ENCODE peak calls at places on chromosomes 3 and 15, in four cellular contexts. Y is K562, A is HepG2, O is H1. H is an unnamed sample. For H3K79me2, the result is how much of the 10 kb centered on the place peaks cover.

GRCh38 chr3:15872807-15873206 is 75.0 kb upstream of the ANKRD28 start:
- DNase-seq in Y (no peak), A (no peak), O (no peak), H (no peak)

GRCh38 chr3:33139996-33140395 is 26.2 kb downstream of the CRTAP start:
- DNase-seq in Y (no peak), A (no peak), O (no peak), H (no peak)

GRCh38 chr3:71978150-71978721 is 193.3 kb upstream of the PROK2 start:
- DNase-seq in Y (no peak), A (no peak), O (no peak), H (peak)

GRCh38 chr15:42921049-42921731 is 612 bp upstream of the TTBK2 start:
- DNase-seq in Y (no peak), A (no peak), O (no peak), H (peak)

GRCh38 chr3:62605413-62606068 is 232.2 kb upstream of the FEZF2 start:
- DNase-seq in Y (no peak), A (no peak), O (no peak), H (no peak)

GRCh38 chr3:106342386-106342785 is 473.6 kb upstream of the CBLB start:
- DNase-seq in Y (no peak), A (no peak), O (no peak), H (no peak)

GRCh38 chr3:58271901-58272501 is 34.0 kb upstream of the RPP14 start:
- DNase-seq in Y (no peak), A (no peak), O (no peak), H (no peak)

GRCh38 chr15:62063851-62064635 is 2.7 kb upstream of the C2CD4A start:
- DNase-seq in Y (no peak), A (no peak), O (no peak), H (no peak)

GRCh38 chr3:45921158-45922038 is 21.9 kb upstream of the CXCR6 start:
- DNase-seq in Y (no peak), A (no peak), O (no peak), H (no peak)

GRCh38 chr3:72821170-72821781 is 27.0 kb downstream of the SHQ1 start:
- DNase-seq in Y (no peak), A (no peak), O (no peak), H (no peak)

GRCh38 chr15:42679285-42680141 is 57.4 kb downstream of the CDAN1 start:
- DNase-seq in Y (no peak), A (no peak), O (no peak), H (no peak)

GRCh38 chr15:28101201-28101600 is 2.1 kb upstream of the OCA2 start:
- DNase-seq in Y (no peak), A (no peak), O (no peak), H (no peak)

GRCh38 chr3:181457756-181458155 is 254.0 kb upstream of the SOX2 start:
- DNase-seq in Y (no peak), A (no peak), O (no peak), H (no peak)

GRCh38 chr3:155846119-155846518 is 8.1 kb downstream of the SLC33A1 start:
- DNase-seq in Y (no peak), A (no peak), O (no peak), H (no peak)

GRCh38 chr3:41464401-41464800 is 265.1 kb downstream of the CTNNB1 start:
- DNase-seq in Y (no peak), A (no peak), O (no peak), H (peak)

GRCh38 chr15:52247032-52247431 is 48.6 kb downstream of the MYO5C start:
- DNase-seq in Y (no peak), A (no peak), O (no peak), H (no peak)

GRCh38 chr15:60152386-60152785 is 148.3 kb downstream of the FOXB1 start:
- DNase-seq in Y (no peak), A (no peak), O (no peak), H (no peak)

GRCh38 chr3:149356630-149357029 is 20.8 kb downstream of the TM4SF1 start:
- DNase-seq in Y (no peak), A (no peak), O (no peak), H (no peak)

GRCh38 chr3:18098960-18099587 is 326.1 kb downstream of the SATB1 start:
- DNase-seq in Y (no peak), A (no peak), O (no peak), H (no peak)

GRCh38 chr3:32366638-32367368 is 24.9 kb upstream of the CMTM7 start:
- DNase-seq in Y (no peak), A (no peak), O (no peak), H (no peak)

GRCh38 chr3:151403246-151403645 is 18.7 kb upstream of the P2RY12 start:
- DNase-seq in Y (no peak), A (no peak), O (no peak), H (no peak)

GRCh38 chr3:119084371-119085069 is 49.9 kb upstream of the IGSF11 start:
- DNase-seq in Y (no peak), A (no peak), O (no peak), H (no peak)

GRCh38 chr3:32569540-32570425 is 875 bp downstream of the DYNC1LI1 start:
- DNase-seq in Y (peak), A (peak), O (peak), H (peak)

GRCh38 chr3:57961177-57961827 is 46.9 kb upstream of the FLNB start:
- DNase-seq in Y (no peak), A (peak), O (no peak), H (no peak)

GRCh38 chr3:123421353-123422174 is 27.3 kb downstream of the ADCY5 start:
- DNase-seq in Y (no peak), A (no peak), O (no peak), H (peak)

GRCh38 chr15:44670087-44670945 is 6.9 kb upstream of the SPG11 start:
- DNase-seq in Y (peak), A (no peak), O (no peak), H (no peak)

DNA sequence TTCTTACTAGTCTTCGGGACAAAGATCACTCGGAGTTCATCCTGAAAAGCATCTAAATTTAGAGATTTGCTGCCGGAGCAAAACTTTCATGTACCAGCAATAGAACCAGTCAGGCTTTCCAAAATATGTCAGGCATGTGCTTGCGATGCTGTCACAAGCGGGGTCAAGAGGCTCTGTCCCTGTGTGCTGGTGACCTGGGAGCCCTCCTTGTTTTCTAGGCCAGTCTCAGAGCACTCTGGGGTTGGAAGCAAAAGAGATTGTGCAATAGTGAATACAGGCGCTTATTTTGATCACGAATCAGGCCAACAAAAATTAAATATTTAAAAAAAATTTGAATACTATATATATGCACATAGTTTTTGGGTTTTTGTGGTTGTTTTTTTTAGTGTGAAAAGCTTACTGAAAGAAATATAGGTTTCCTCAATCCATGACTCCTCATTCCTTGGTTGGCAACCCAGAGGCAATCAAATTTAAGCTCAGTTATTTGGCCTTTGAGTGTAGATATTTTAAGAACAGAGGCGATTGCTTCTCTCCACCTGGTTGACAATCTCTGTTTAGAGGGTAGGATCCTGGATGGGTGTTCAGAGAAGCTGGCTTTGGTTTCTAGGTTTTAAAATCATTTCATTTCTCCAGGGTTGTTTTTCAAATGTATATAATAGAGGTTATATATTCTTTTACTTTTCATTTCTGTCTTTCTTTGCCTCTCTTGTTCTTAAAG is 8.4 kb upstream of the KLHL24 start:
- DNase-seq in Y (no peak), A (no peak), O (no peak), H (no peak)
- TF ChIP-seq EP300 in Y (no peak), A (no peak), O (no peak), H (no peak)

GRCh38 chr3:159831466-159831865 is 157.2 kb upstream of the IL12A start:
- DNase-seq in Y (no peak), A (no peak), O (no peak), H (no peak)

GRCh38 chr3:159825216-159825854 is 163.3 kb upstream of the IL12A start:
- DNase-seq in Y (no peak), A (no peak), O (no peak), H (peak)

GRCh38 chr3:159829056-159829995 is 159.3 kb upstream of the IL12A start:
- DNase-seq in Y (no peak), A (peak), O (no peak), H (peak)

GRCh38 chr3:159830523-159831151 is 158.0 kb upstream of the IL12A start:
- DNase-seq in Y (no peak), A (no peak), O (no peak), H (no peak)

DNA sequence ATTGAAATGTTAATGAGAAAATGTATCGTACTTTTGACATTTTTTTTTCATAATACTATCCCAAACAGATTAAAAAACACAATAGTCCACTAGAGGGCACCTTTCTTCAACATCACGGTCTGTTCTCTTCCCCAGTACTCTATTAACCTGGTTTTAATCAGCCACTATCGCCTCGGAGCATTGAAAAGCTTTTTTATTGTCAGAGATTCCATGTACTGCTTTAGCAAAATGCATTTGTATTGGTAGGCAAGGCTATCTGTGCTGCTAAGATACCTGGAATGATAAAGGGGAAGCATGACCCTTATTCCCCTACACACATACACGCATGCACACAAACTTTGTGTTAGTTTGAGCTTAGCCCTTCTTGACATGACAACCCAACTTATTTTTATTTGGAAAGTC is 160.1 kb upstream of the IL12A start:
- DNase-seq in Y (peak), A (peak), O (no peak), H (peak)
- H3K79me2 ChIP-seq in Y (under half), A (under half), O (under half), H (half or more)

DNA sequence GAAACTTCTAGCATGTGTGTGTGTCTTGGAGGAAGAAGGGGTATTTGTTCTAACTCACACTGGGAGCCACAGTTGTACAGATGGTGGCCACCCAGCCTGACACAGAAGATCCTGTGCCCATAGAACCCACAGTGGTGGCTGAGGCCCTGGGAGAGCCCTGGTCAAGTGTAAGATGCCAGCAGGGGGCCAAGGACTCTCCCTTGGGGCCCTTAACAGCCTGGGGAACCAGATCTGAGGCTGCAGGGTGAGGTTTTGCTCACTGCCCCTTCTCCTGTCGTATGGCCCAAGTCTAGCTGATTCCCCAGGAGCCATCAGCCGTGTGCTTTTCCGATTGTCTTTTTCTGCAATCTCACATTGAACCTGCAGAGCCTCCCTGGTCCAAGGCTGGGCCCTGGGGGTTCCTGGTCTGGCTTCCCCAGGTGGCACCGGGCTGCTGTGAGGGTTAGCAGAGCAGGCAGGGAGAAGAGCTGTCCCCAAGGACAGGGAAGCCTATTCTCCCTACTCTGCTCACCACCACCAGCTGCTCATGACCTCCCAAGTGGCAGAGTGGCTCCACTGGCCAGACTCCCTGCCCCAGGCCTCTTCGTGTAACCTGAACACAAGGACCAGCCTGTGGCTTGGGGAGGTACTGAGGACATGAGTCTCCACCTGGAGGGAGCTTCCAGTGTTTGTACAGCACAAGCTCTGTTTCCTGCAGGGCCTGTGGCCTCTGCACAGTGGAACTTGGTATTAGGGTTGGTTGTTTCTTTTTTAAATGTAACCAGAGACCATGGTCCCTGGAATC is 51.9 kb downstream of the CA12 start:
- DNase-seq in Y (no peak), A (no peak), O (no peak), H (no peak)
- TF ChIP-seq EP300 in Y (no peak), A (no peak), O (no peak), H (no peak)

DNA sequence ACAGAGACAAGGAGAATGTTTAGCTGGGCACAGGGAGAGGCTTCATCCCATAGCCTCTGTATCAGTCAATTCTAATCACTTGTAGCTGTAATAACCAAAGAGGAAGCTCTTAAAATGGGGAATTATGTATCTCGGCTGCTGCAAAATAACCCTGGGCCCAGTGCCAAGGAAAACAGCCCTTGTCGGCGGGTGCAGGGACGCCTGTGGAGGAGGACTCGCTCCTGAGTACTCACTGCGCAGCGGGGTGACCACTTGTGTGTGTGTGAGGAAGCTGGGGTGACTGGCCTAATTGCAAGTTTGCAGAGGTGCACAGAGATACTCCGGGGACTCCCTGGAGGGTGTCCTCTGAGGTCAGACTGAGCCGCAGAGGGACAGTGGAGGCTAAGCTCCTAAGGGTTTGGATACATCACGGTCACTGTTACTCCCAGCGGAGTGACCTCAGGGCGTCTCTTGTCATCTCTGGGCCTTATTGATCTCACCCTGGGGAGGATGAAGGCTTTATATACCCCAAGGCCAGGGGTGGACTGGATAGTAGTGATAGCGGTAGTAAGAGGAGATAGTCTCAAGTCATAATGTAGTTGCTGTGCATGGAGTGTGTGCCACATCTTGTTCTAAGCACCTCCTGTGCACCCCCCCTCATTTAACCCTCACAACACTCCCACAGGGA is 37.2 kb downstream of the SLC6A6 start:
- DNase-seq in Y (peak), A (no peak), O (no peak), H (peak)
- H3K79me2 ChIP-seq in Y (half or more), A (under half), O (under half), H (under half)

GRCh38 chr3:120425196-120425595 is 25.6 kb downstream of the FSTL1 start:
- DNase-seq in Y (no peak), A (no peak), O (no peak), H (no peak)
- TF ChIP-seq EP300 in Y (no peak), A (no peak), O (no peak), H (no peak)

GRCh38 chr15:73924258-73924921 is 1.9 kb upstream of the LOXL1 start:
- DNase-seq in Y (no peak), A (no peak), O (peak), H (no peak)
- H3K79me2 ChIP-seq in Y (under half), A (under half), O (under half), H (half or more)

H was measured in SK-N-SH.